ENCODE peak calls at places on chromosomes 13 and 19, in five cellular contexts. One of them, this sample, is unnamed. For H3K27me3, the result is how much of the 10 kb centered on the place peaks cover.

GRCh38 chr13:39835253-39835652 is 179.8 kb downstream of the COG6 start:
- DNase-seq in ascending aorta: no peak
- DNase-seq in colonic mucosa: no peak
- DNase-seq in vagina: no peak
- DNase-seq in prostate gland: no peak
- DNase-seq in this sample: no peak

GRCh38 chr13:37225414-37226047 is 120.1 kb upstream of the CSNK1A1L start:
- DNase-seq in colonic mucosa: no peak
- DNase-seq in prostate gland: no peak
- DNase-seq in ascending aorta: no peak
- DNase-seq in vagina: no peak
- DNase-seq in this sample: no peak

GRCh38 chr19:40524133-40524549 is 52.5 kb upstream of the SHKBP1 start:
- DNase-seq in ascending aorta: no peak
- DNase-seq in vagina: no peak
- DNase-seq in colonic mucosa: no peak
- DNase-seq in prostate gland: no peak
- DNase-seq in this sample: no peak

GRCh38 chr13:109383683-109384082 is 402.7 kb downstream of the IRS2 start:
- DNase-seq in ascending aorta: no peak
- DNase-seq in vagina: no peak
- DNase-seq in colonic mucosa: no peak
- DNase-seq in prostate gland: no peak
- DNase-seq in this sample: no peak

GRCh38 chr19:38492147-38492813 is 58.8 kb downstream of the RYR1 start:
- DNase-seq in vagina: no peak
- DNase-seq in ascending aorta: no peak
- DNase-seq in colonic mucosa: no peak
- DNase-seq in prostate gland: no peak
- DNase-seq in this sample: no peak

GRCh38 chr13:107576430-107576829 is 638.9 kb downstream of the LIG4 start:
- DNase-seq in prostate gland: no peak
- DNase-seq in ascending aorta: no peak
- DNase-seq in vagina: no peak
- DNase-seq in colonic mucosa: no peak
- DNase-seq in this sample: no peak

GRCh38 chr13:107807306-107808073 is 407.8 kb downstream of the LIG4 start:
- DNase-seq in prostate gland: no peak
- DNase-seq in ascending aorta: no peak
- DNase-seq in vagina: no peak
- DNase-seq in colonic mucosa: no peak
- DNase-seq in this sample: no peak

GRCh38 chr13:98595134-98595533 is 18.2 kb upstream of the STK24 start:
- DNase-seq in colonic mucosa: no peak
- DNase-seq in prostate gland: no peak
- DNase-seq in vagina: no peak
- DNase-seq in ascending aorta: no peak
- DNase-seq in this sample: no peak

GRCh38 chr13:46369506-46370268 is 17.4 kb downstream of the RUBCNL start:
- DNase-seq in ascending aorta: no peak
- DNase-seq in vagina: no peak
- DNase-seq in colonic mucosa: no peak
- DNase-seq in prostate gland: no peak
- DNase-seq in this sample: no peak

GRCh38 chr13:48299591-48299990 is 4.0 kb upstream of the RB1 start:
- DNase-seq in ascending aorta: no peak
- DNase-seq in colonic mucosa: no peak
- DNase-seq in prostate gland: no peak
- DNase-seq in vagina: no peak
- DNase-seq in this sample: no peak

GRCh38 chr13:99374994-99375805 is 68.0 kb upstream of the GPR183 start:
- DNase-seq in colonic mucosa: peak
- DNase-seq in ascending aorta: no peak
- DNase-seq in vagina: peak
- DNase-seq in prostate gland: no peak
- DNase-seq in this sample: peak

GRCh38 chr19:54646331-54646841 is 16.1 kb downstream of the LILRB1 start:
- DNase-seq in ascending aorta: no peak
- DNase-seq in vagina: no peak
- DNase-seq in colonic mucosa: no peak
- DNase-seq in prostate gland: no peak
- DNase-seq in this sample: no peak

GRCh38 chr19:12265921-12266704 is 28.6 kb downstream of the ZNF44 start:
- DNase-seq in ascending aorta: no peak
- DNase-seq in colonic mucosa: no peak
- DNase-seq in prostate gland: no peak
- DNase-seq in vagina: no peak
- DNase-seq in this sample: no peak

GRCh38 chr19:35790981-35791813 is 15.8 kb downstream of the ARHGAP33 start:
- DNase-seq in colonic mucosa: no peak
- DNase-seq in ascending aorta: no peak
- DNase-seq in vagina: no peak
- DNase-seq in prostate gland: no peak
- DNase-seq in this sample: no peak

GRCh38 chr13:95643009-95643408 is 1.5 kb downstream of the DZIP1 start:
- DNase-seq in ascending aorta: no peak
- DNase-seq in colonic mucosa: no peak
- DNase-seq in prostate gland: no peak
- DNase-seq in vagina: no peak
- DNase-seq in this sample: no peak

GRCh38 chr13:99617474-99618255 is 116.4 kb downstream of the TM9SF2 start:
- DNase-seq in colonic mucosa: peak
- DNase-seq in vagina: no peak
- DNase-seq in ascending aorta: no peak
- DNase-seq in prostate gland: no peak
- DNase-seq in this sample: no peak

GRCh38 chr13:47481521-47481920 is 519.6 kb downstream of the SUCLA2 start:
- DNase-seq in colonic mucosa: no peak
- DNase-seq in prostate gland: no peak
- DNase-seq in vagina: no peak
- DNase-seq in ascending aorta: no peak
- DNase-seq in this sample: no peak

GRCh38 chr13:41565221-41565620 is 107.9 kb downstream of the RGCC start:
- DNase-seq in ascending aorta: no peak
- DNase-seq in vagina: no peak
- DNase-seq in prostate gland: no peak
- DNase-seq in colonic mucosa: no peak
- DNase-seq in this sample: no peak

GRCh38 chr19:677201-677600 is 1.0 kb downstream of the FSTL3 start:
- DNase-seq in colonic mucosa: peak
- DNase-seq in ascending aorta: peak
- DNase-seq in vagina: no peak
- DNase-seq in prostate gland: no peak
- DNase-seq in this sample: peak

GRCh38 chr13:68995972-68996670 is 1111.5 kb upstream of the ATXN8OS start:
- DNase-seq in ascending aorta: no peak
- DNase-seq in vagina: no peak
- DNase-seq in prostate gland: no peak
- DNase-seq in colonic mucosa: no peak
- DNase-seq in this sample: no peak

GRCh38 chr19:16825312-16826168 is 3.7 kb upstream of the SIN3B start:
- DNase-seq in ascending aorta: no peak
- DNase-seq in colonic mucosa: peak
- DNase-seq in prostate gland: peak
- DNase-seq in vagina: no peak
- DNase-seq in this sample: peak

GRCh38 chr19:2533072-2533425 is 57.1 kb downstream of the GADD45B start:
- DNase-seq in ascending aorta: no peak
- DNase-seq in vagina: no peak
- DNase-seq in prostate gland: no peak
- DNase-seq in colonic mucosa: no peak
- DNase-seq in this sample: no peak

GRCh38 chr13:100274942-100275506 is 186.1 kb downstream of the PCCA start:
- DNase-seq in vagina: no peak
- DNase-seq in ascending aorta: no peak
- DNase-seq in colonic mucosa: no peak
- DNase-seq in prostate gland: no peak
- DNase-seq in this sample: no peak

GRCh38 chr19:41922220-41922576 is 6.1 kb downstream of the ERFL start:
- DNase-seq in colonic mucosa: no peak
- DNase-seq in vagina: no peak
- DNase-seq in ascending aorta: no peak
- DNase-seq in prostate gland: no peak
- DNase-seq in this sample: no peak

GRCh38 chr19:41924151-41925145 is 3.8 kb downstream of the ERFL start:
- DNase-seq in vagina: no peak
- DNase-seq in prostate gland: no peak
- DNase-seq in colonic mucosa: no peak
- DNase-seq in ascending aorta: no peak
- DNase-seq in this sample: no peak

GRCh38 chr19:41922585-41922984 is 5.7 kb downstream of the ERFL start:
- DNase-seq in prostate gland: no peak
- DNase-seq in ascending aorta: no peak
- DNase-seq in colonic mucosa: no peak
- DNase-seq in vagina: no peak
- DNase-seq in this sample: no peak

GRCh38 chr19:41921280-41922219 is 6.7 kb downstream of the ERFL start:
- DNase-seq in colonic mucosa: no peak
- DNase-seq in ascending aorta: no peak
- DNase-seq in vagina: no peak
- DNase-seq in prostate gland: no peak
- DNase-seq in this sample: no peak

DNA sequence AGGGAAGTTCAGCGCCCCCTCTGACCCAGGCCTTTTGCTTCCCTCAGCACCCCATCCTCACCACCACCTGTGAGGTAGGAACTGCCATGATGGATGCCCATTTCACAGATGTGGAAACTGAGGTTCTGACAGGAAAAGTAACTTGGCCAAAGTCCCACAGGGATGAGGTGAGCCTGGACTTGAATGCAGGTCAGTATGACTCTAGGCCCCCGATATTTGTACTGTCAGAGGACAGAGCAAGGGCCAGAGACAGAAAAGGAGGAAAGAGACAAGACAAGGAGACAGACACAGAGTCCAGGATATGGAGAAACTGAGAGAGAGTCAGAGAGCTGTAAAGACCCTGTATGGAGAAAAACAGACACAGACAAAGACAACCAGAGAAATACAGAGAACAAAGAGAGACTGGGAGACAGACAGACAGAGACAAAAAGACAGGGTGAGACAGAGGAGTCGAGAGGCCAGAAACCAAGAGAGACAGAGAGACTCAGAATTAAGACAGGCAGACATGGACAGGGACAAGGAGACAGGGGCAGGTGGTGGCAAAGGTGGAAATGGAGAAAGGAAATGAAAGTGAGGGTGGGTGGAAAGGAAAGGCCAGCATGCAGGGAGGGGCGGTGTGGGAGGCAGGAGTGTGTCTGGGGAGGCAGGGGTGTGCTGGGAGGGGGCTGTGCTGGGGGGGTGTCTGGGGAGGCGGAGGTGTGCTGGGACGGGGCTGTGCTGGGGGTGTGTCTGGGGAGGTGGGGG is 5.0 kb downstream of the ERFL start:
- DNase-seq in prostate gland: no peak
- DNase-seq in colonic mucosa: no peak
- DNase-seq in vagina: no peak
- DNase-seq in ascending aorta: no peak
- DNase-seq in this sample: no peak
- H3K27ac ChIP-seq in prostate gland: no peak
- H3K27ac ChIP-seq in colonic mucosa: no peak
- H3K27ac ChIP-seq in vagina: no peak
- H3K27ac ChIP-seq in ascending aorta: no peak
- H3K27ac ChIP-seq in this sample: no peak

GRCh38 chr19:32041681-32042292 is 303.6 kb upstream of the ZNF507 start:
- DNase-seq in vagina: no peak
- DNase-seq in colonic mucosa: peak
- DNase-seq in ascending aorta: no peak
- DNase-seq in prostate gland: peak
- DNase-seq in this sample: no peak
- TF ChIP-seq CTCF in vagina: peak
- TF ChIP-seq CTCF in colonic mucosa: peak
- TF ChIP-seq CTCF in ascending aorta: peak
- TF ChIP-seq CTCF in prostate gland: peak
- TF ChIP-seq CTCF in this sample: peak

GRCh38 chr13:102680133-102680717 is 14.6 kb downstream of the METTL21C start:
- DNase-seq in colonic mucosa: no peak
- DNase-seq in vagina: no peak
- DNase-seq in ascending aorta: no peak
- DNase-seq in prostate gland: no peak
- DNase-seq in this sample: no peak

GRCh38 chr13:102675115-102675514 is 19.7 kb downstream of the METTL21C start:
- DNase-seq in prostate gland: no peak
- DNase-seq in vagina: no peak
- DNase-seq in ascending aorta: no peak
- DNase-seq in colonic mucosa: no peak
- DNase-seq in this sample: no peak

GRCh38 chr13:102679449-102680132 is 15.3 kb downstream of the METTL21C start:
- DNase-seq in colonic mucosa: no peak
- DNase-seq in ascending aorta: no peak
- DNase-seq in prostate gland: no peak
- DNase-seq in vagina: no peak
- DNase-seq in this sample: no peak

GRCh38 chr13:102678339-102679122 is 16.3 kb downstream of the METTL21C start:
- DNase-seq in colonic mucosa: no peak
- DNase-seq in ascending aorta: no peak
- DNase-seq in prostate gland: no peak
- DNase-seq in vagina: no peak
- DNase-seq in this sample: no peak

GRCh38 chr13:102677122-102677521 is 17.7 kb downstream of the METTL21C start:
- DNase-seq in prostate gland: no peak
- DNase-seq in vagina: no peak
- DNase-seq in colonic mucosa: no peak
- DNase-seq in ascending aorta: no peak
- DNase-seq in this sample: no peak
- H3K27me3 ChIP-seq in prostate gland: under half
- H3K27me3 ChIP-seq in vagina: under half
- H3K27me3 ChIP-seq in colonic mucosa: under half
- H3K27me3 ChIP-seq in ascending aorta: under half
- H3K27me3 ChIP-seq in this sample: under half

GRCh38 chr13:114154476-114154875 is 22.1 kb upstream of the RASA3 start:
- DNase-seq in ascending aorta: no peak
- DNase-seq in vagina: no peak
- DNase-seq in colonic mucosa: no peak
- DNase-seq in prostate gland: no peak
- DNase-seq in this sample: no peak
- H3K27ac ChIP-seq in ascending aorta: no peak
- H3K27ac ChIP-seq in vagina: no peak
- H3K27ac ChIP-seq in colonic mucosa: no peak
- H3K27ac ChIP-seq in prostate gland: no peak
- H3K27ac ChIP-seq in this sample: no peak

GRCh38 chr13:112146073-112146360 is 79.1 kb downstream of the SOX1 start:
- DNase-seq in prostate gland: no peak
- DNase-seq in colonic mucosa: no peak
- DNase-seq in ascending aorta: no peak
- DNase-seq in vagina: no peak
- DNase-seq in this sample: no peak
- TF ChIP-seq CTCF in prostate gland: no peak
- TF ChIP-seq CTCF in colonic mucosa: no peak
- TF ChIP-seq CTCF in ascending aorta: no peak
- TF ChIP-seq CTCF in vagina: no peak
- TF ChIP-seq CTCF in this sample: no peak

DNA sequence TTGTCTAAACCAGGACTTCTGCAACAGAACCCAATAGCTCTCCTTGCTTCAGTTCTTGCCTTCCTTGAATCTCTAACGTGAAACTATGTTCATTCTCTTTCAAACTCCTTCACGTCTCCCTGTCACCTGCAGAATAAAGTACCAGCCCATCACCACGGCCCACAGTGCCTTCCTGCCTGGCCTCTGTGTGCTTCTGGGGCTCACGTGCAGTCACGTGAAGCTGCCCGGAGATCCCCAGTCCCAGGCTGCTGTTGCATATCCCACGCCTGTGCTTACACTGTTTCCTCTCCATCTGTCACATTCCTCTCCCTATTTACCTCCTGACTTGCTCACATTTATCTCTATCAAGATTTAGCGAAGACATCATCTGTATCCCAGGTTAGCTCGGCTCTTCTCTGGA is 102.8 kb downstream of the STARD13 start:
- DNase-seq in prostate gland: no peak
- DNase-seq in colonic mucosa: no peak
- DNase-seq in vagina: no peak
- DNase-seq in ascending aorta: no peak
- DNase-seq in this sample: no peak
- H3K27me3 ChIP-seq in prostate gland: under half
- H3K27me3 ChIP-seq in colonic mucosa: under half
- H3K27me3 ChIP-seq in vagina: under half
- H3K27me3 ChIP-seq in ascending aorta: under half
- H3K27me3 ChIP-seq in this sample: under half